ENCODE peak calls at places on chromosomes 13 and 19, in four cellular contexts. Q is body of pancreas, I is gastrocnemius medialis, L is thoracic aorta. N is an unnamed sample.

GRCh38 chr19:1396768-1397679 is 4.3 kb downstream of the GAMT start:
- DNase-seq in Q (no peak), I (no peak), L (no peak), N (no peak)

GRCh38 chr19:8017808-8018207 is 12.4 kb upstream of the ELAVL1 start:
- DNase-seq in Q (no peak), I (no peak), L (no peak), N (no peak)

GRCh38 chr19:29943615-29944014 is 1.6 kb downstream of the URI1 start:
- DNase-seq in Q (no peak), I (no peak), L (no peak), N (no peak)

GRCh38 chr13:51096131-51096530 is 14.9 kb downstream of the C13orf42 start:
- DNase-seq in Q (no peak), I (no peak), L (no peak), N (no peak)

GRCh38 chr19:12918253-12918652 is 840 bp downstream of the SYCE2 start:
- DNase-seq in Q (no peak), I (no peak), L (no peak), N (no peak)

GRCh38 chr19:18713550-18714117 is 30.2 kb downstream of the CRTC1 start:
- DNase-seq in Q (no peak), I (no peak), L (no peak), N (no peak)

GRCh38 chr13:22198656-22199217 is 527.9 kb downstream of the FGF9 start:
- DNase-seq in Q (peak; percentile 24), I (no peak), L (no peak), N (no peak)

GRCh38 chr13:84446972-84447700 is 564.9 kb upstream of the SLITRK1 start:
- DNase-seq in Q (no peak), I (no peak), L (no peak), N (no peak)

GRCh38 chr13:73984949-73985691 is 149.1 kb downstream of the KLF12 start:
- DNase-seq in Q (no peak), I (no peak), L (no peak), N (no peak)

GRCh38 chr13:111423168-111423785 is 102.8 kb downstream of the TEX29 start:
- DNase-seq in Q (no peak), I (no peak), L (no peak), N (no peak)

GRCh38 chr13:75993823-75994222 is 357.7 kb downstream of the LMO7 start:
- DNase-seq in Q (no peak), I (no peak), L (no peak), N (no peak)

GRCh38 chr19:42122691-42123607 is 9.3 kb downstream of the POU2F2 start:
- DNase-seq in Q (no peak), I (no peak), L (no peak), N (no peak)

GRCh38 chr13:40667622-40667978 is 1.2 kb upstream of the FOXO1 start:
- DNase-seq in Q (no peak), I (peak; percentile 33), L (no peak), N (peak; percentile 73)

GRCh38 chr13:38979891-38980627 is 10.6 kb downstream of the STOML3 start:
- DNase-seq in Q (peak; percentile 80), I (peak; percentile 16), L (no peak), N (no peak)

GRCh38 chr13:112983042-112983305 is 14.0 kb downstream of the MCF2L start:
- DNase-seq in Q (no peak), I (no peak), L (no peak), N (no peak)

GRCh38 chr19:4697304-4697703 is 26.3 kb downstream of the DPP9 start:
- DNase-seq in Q (no peak), I (no peak), L (no peak), N (no peak)

GRCh38 chr19:4700573-4700970 is 23.1 kb downstream of the DPP9 start:
- DNase-seq in Q (no peak), I (no peak), L (no peak), N (no peak)

GRCh38 chr19:4702764-4703163 is 20.9 kb downstream of the DPP9 start:
- DNase-seq in Q (no peak), I (no peak), L (no peak), N (no peak)

GRCh38 chr19:4701557-4701956 is 22.1 kb downstream of the DPP9 start:
- DNase-seq in Q (no peak), I (peak; percentile 73), L (no peak), N (no peak)

DNA sequence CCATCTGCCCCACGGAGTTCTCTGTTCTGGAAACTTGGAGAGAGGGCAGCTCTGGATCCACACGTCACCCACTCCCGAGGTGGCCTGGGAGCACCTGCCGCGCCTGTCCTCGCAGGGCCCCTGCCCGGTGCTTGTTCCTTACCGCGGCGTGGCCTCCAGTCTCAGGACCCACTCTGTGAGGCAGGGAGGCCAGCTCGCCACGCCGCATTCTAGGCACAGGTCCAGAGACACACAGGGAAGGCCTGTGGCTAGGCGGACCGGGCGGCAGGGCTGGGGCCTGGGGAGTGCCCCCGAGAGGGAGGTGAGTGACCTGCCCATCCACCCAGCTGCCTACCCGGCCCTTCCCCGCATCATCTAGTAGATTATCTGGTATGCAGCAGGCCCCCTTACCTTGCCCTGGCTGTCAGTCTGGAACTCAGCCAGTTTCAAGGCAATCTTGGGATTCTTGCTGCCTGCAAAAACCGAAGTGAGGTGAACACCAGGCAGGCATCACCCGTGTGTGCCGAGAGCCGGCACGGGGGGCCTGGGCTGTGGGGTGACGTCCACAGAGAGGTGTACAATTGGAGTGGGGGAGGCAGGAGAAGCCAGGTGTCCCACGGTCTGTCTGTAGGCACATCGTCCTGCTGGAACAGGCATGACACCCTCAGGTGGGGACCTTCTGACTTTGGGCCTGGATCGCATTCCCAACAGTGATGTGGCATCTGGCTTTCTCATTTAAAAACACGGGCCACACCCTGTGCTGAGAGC is 23.6 kb downstream of the DPP9 start:
- DNase-seq in Q (no peak), I (no peak), L (no peak), N (no peak)
- H3K36me3 ChIP-seq in Q (peaks cover 36% of the 10 kb centered on the region), I (peaks cover 56% of the 10 kb centered on the region), L (peaks cover 93% of the 10 kb centered on the region), N (peaks cover 94% of the 10 kb centered on the region)

DNA sequence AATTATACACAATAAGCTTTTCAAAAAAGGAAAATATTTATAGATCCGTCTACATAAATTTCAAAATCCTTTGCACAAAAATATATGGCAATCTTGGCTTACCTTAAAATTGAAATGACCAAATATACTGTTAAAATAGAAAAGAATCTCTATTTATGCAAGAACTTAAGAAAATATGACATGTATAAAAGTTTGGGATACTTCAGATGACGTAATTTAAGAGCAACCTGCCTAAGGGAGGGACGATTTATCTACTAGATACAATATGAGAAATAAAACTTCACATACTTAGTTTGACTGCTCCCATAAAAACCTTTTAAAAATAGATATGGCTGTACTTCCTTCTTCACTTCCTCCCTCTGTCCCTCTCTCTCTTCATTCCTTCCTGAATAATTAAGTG is 587.3 kb upstream of the SPRY2 start:
- DNase-seq in Q (no peak), I (no peak), L (no peak), N (no peak)
- TF ChIP-seq CTCF in Q (no peak), I (no peak), L (no peak), N (no peak)

GRCh38 chr13:20121154-20121515 is 39.7 kb downstream of the GJA3 start:
- DNase-seq in Q (no peak), I (no peak), L (no peak), N (no peak)
- H3K4me3 ChIP-seq in Q (no peak overlapping the region), I (no peak overlapping the region), L (peak overlapping the region; percentile 66), N (peak overlapping the region; percentile 27)

DNA sequence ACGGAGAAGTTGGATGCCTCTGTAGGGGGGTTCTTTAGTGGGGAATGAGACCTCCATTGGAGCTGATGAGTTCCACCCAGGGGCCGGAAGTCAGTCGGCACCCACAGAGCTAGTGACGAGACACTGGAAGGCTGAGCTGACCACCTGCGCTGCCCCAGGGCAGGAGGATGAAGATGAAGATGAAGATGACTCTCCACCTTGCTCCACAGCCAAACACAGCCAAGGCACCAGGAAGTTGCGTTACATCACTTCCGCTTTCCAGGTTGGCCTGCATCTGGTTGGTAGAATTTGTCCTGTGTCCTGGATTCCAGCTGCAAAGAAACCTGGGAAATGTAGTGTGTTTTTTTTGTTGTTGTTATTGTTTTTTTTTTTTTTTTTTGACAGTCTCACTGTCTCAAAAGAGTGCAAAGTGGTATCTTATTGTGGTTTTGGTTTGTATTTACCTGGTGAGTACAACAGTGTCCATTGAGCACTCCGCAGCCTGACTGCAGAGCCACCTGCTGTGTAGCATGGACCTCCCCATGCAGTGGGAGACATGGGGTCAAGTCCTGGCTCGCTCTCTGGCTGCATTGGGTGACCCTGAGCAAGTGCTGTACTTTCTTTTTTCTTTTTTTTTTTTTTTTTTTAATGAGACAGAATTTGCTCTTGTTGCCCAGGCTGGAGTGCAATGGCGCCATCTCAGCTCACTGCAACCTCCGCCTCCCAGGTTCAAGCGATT is 1.9 kb downstream of the TBC1D17 start:
- DNase-seq in Q (no peak), I (no peak), L (no peak), N (no peak)
- H3K36me3 ChIP-seq in Q (peaks cover 38% of the 10 kb centered on the region), I (peaks cover 64% of the 10 kb centered on the region), L (peaks cover 40% of the 10 kb centered on the region), N (peaks cover 57% of the 10 kb centered on the region)

GRCh38 chr13:36750046-36750445 is 69.0 kb upstream of the RFXAP start:
- DNase-seq in Q (no peak), I (no peak), L (no peak), N (no peak)
- TF ChIP-seq CTCF in Q (no peak), I (no peak), L (no peak), N (no peak)

GRCh38 chr19:3065675-3066357 is 3.5 kb upstream of the TLE5 start:
- DNase-seq in Q (peak; percentile 77), I (no peak), L (no peak), N (no peak)
- H3K4me3 ChIP-seq in Q (no peak overlapping the region), I (no peak overlapping the region), L (no peak overlapping the region), N (no peak overlapping the region)

GRCh38 chr19:21047712-21048111 is 27.3 kb downstream of the ZNF430 start:
- DNase-seq in Q (no peak), I (no peak), L (no peak), N (no peak)

DNA sequence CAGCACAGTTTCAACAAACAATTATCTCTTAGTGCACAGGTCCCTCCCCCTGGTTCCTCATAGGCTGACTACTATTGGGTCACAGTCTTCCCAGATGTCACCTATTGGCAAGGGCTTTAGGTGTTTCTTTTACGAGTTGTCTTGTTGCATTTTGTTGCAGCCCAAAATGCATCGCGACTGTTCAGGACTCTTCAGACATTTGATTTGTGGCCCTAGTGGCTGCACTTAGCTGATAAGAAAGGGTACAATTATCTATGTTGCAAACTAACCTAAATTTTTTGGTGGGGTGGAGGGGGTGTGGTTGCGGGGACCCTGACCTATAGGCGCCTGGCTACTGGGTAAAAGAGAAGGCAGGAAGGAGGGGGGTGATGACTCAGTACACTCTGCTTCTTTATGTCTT is 29.1 kb upstream of the ZNF714 start:
- DNase-seq in Q (no peak), I (no peak), L (no peak), N (no peak)
- H3K36me3 ChIP-seq in Q (peaks cover 11% of the 10 kb centered on the region), I (peaks cover 51% of the 10 kb centered on the region), L (peaks cover 39% of the 10 kb centered on the region), N (peaks cover 83% of the 10 kb centered on the region)